ENCODE peak calls at places on chromosomes 11 and 22, in five cellular contexts. V is heart left ventricle, H is progenitor cell of endocrine pancreas, B is cardiac fibroblast, U is body of pancreas. Q is an unnamed sample.

GRCh38 chr11:134626032-134626431 is 214.0 kb upstream of the B3GAT1 start:
- DNase-seq in V (no peak), H (no peak), B (no peak), U (no peak), Q (no peak)

GRCh38 chr22:43826142-43827093 is 14.3 kb upstream of the EFCAB6 start:
- DNase-seq in V (no peak), H (no peak), B (peak), U (peak), Q (peak)

GRCh38 chr11:125376856-125377255 is 119.2 kb downstream of the FEZ1 start:
- DNase-seq in V (peak), H (no peak), B (no peak), U (no peak), Q (peak)

GRCh38 chr11:70952171-70952570 is 300.2 kb downstream of the SHANK2 start:
- DNase-seq in V (no peak), H (no peak), B (no peak), U (no peak), Q (no peak)

GRCh38 chr11:10483584-10483983 is 28.5 kb downstream of the AMPD3 start:
- DNase-seq in V (no peak), H (no peak), B (no peak), U (no peak), Q (no peak)

GRCh38 chr11:10899542-10899830 is 41.6 kb upstream of the ZBED5 start:
- DNase-seq in V (peak), H (no peak), B (no peak), U (no peak), Q (peak)

GRCh38 chr22:41900652-41901312 is 14.1 kb downstream of the SHISA8 start:
- DNase-seq in V (peak), H (no peak), B (no peak), U (no peak), Q (no peak)

GRCh38 chr11:128734439-128735224 is 40.8 kb downstream of the FLI1 start:
- DNase-seq in V (peak), H (no peak), B (no peak), U (no peak), Q (no peak)

GRCh38 chr11:67311556-67312082 is 8.3 kb downstream of the SSH3 start:
- DNase-seq in V (no peak), H (no peak), B (no peak), U (no peak), Q (no peak)

GRCh38 chr22:17384612-17385345 is 15.5 kb downstream of the CECR2 start:
- DNase-seq in V (no peak), H (no peak), B (no peak), U (no peak), Q (no peak)

GRCh38 chr11:77967121-77967520 is 27.3 kb downstream of the INTS4 start:
- DNase-seq in V (no peak), H (no peak), B (no peak), U (no peak), Q (no peak)

GRCh38 chr11:76246271-76246933 is 40.1 kb upstream of the WNT11 start:
- DNase-seq in V (no peak), H (no peak), B (no peak), U (no peak), Q (no peak)

GRCh38 chr11:130369141-130369691 is 54.5 kb upstream of the ZBTB44 start:
- DNase-seq in V (no peak), H (no peak), B (no peak), U (no peak), Q (no peak)

GRCh38 chr11:44327730-44328691 is 18.1 kb upstream of the ALX4 start:
- DNase-seq in V (no peak), H (no peak), B (no peak), U (no peak), Q (no peak)

GRCh38 chr11:6799402-6799801 is at the start of gene OR6A2:
- DNase-seq in V (no peak), H (no peak), B (no peak), U (no peak), Q (no peak)

GRCh38 chr11:128095459-128096096 is 491.8 kb downstream of the ETS1 start:
- DNase-seq in V (no peak), H (no peak), B (peak), U (no peak), Q (peak)

GRCh38 chr11:67387074-67387473 is 4.7 kb upstream of the RAD9A start:
- DNase-seq in V (no peak), H (no peak), B (no peak), U (no peak), Q (no peak)

GRCh38 chr11:108938604-108939003 is 273.7 kb downstream of the DDX10 start:
- DNase-seq in V (no peak), H (no peak), B (peak), U (no peak), Q (no peak)

GRCh38 chr11:45828996-45829395 is 18.3 kb upstream of the CRY2 start:
- DNase-seq in V (no peak), H (no peak), B (no peak), U (no peak), Q (no peak)

GRCh38 chr11:125275905-125276634 is 111.5 kb downstream of the PKNOX2 start:
- DNase-seq in V (no peak), H (no peak), B (peak), U (no peak), Q (peak)

GRCh38 chr11:15671216-15671615 is 556.5 kb downstream of the INSC start:
- DNase-seq in V (no peak), H (no peak), B (no peak), U (no peak), Q (no peak)

GRCh38 chr11:108654994-108655631 is 9.8 kb upstream of the DDX10 start:
- DNase-seq in V (no peak), H (no peak), B (peak), U (peak), Q (peak)

GRCh38 chr22:41561335-41561734 is 525 bp downstream of the CSDC2 start:
- DNase-seq in V (peak), H (no peak), B (no peak), U (no peak), Q (no peak)

GRCh38 chr11:121544956-121545355 is 92.2 kb upstream of the SORL1-AS1 start:
- DNase-seq in V (no peak), H (no peak), B (no peak), U (no peak), Q (no peak)

GRCh38 chr22:49735411-49736311 is 92.0 kb downstream of the BRD1 start:
- DNase-seq in V (peak), H (peak), B (peak), U (no peak), Q (no peak)

GRCh38 chr11:35223429-35223828 is 84.5 kb downstream of the CD44 start:
- DNase-seq in V (no peak), H (no peak), B (peak), U (no peak), Q (no peak)

GRCh38 chr11:46991391-46991790 is 54.8 kb downstream of the CSTPP1 start:
- DNase-seq in V (no peak), H (no peak), B (no peak), U (no peak), Q (no peak)

GRCh38 chr11:85694385-85694980 is 8.5 kb upstream of the CCDC89 start:
- DNase-seq in V (no peak), H (no peak), B (peak), U (no peak), Q (peak)

GRCh38 chr11:93983542-93984204 is 37.5 kb upstream of the HEPHL1 start:
- DNase-seq in V (no peak), H (no peak), B (no peak), U (no peak), Q (no peak)

GRCh38 chr11:61775606-61776554 is 16.5 kb downstream of the TMEM258 start:
- DNase-seq in V (no peak), H (no peak), B (no peak), U (no peak), Q (no peak)

GRCh38 chr22:45469573-45470383 is 32.9 kb upstream of the FBLN1 start:
- DNase-seq in V (no peak), H (no peak), B (peak), U (no peak), Q (peak)

GRCh38 chr11:64090811-64091516 is 55.2 kb downstream of the FLRT1 start:
- DNase-seq in V (no peak), H (no peak), B (peak), U (no peak), Q (peak)

GRCh38 chr11:67376873-67377808 is 3.7 kb upstream of the CLCF1 start:
- DNase-seq in V (no peak), H (no peak), B (no peak), U (no peak), Q (no peak)

GRCh38 chr22:49925525-49926128 is 7.2 kb downstream of the CRELD2 start:
- DNase-seq in V (no peak), H (no peak), B (no peak), U (no peak), Q (no peak)

GRCh38 chr22:37675930-37676571 is 615 bp downstream of the LGALS1 start:
- DNase-seq in V (peak), H (no peak), B (peak), U (peak), Q (peak)

GRCh38 chr11:127677813-127678212 is 677.2 kb upstream of the KIRREL3 start:
- DNase-seq in V (no peak), H (no peak), B (no peak), U (no peak), Q (no peak)

DNA sequence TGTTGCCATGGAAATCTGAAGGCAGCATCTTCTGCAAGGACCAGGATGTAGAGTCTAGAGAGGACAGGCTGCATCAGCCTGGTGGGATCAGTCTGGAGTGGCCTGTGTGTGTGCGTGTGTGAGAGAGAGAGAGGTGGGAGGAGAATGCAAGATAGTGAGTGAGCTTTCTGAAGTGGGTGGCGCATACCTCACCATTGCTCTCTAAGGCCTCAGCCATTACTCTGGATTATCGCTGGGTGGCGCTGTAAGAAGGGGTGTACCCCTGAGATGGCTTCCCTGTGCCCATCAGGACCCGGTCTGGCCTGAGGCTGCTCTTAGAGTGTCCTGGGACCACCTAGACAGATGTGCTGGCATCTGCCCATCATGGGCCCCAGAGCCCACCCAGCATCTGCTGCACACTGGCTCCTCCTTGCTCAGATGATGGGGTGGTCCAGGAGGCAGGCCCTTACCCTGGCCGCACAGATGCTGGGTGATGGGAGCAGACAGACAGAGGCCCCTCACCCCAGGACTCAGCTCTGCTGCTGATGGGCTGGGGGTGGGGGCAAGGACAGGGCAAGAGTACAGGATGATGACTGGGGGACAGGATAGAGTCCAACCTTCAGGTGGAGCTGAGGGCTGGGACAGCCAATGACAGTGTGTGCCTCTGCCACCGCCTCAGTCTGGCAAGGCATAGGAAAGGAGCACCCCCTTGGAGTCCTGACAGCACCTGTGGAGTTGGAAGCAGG is 25.7 kb upstream of the TUB start:
- DNase-seq in V (no peak), H (no peak), B (no peak), U (no peak), Q (no peak)
- TF ChIP-seq CTCF in V (no peak), H (peak), B (peak), U (no peak), Q (peak)

DNA sequence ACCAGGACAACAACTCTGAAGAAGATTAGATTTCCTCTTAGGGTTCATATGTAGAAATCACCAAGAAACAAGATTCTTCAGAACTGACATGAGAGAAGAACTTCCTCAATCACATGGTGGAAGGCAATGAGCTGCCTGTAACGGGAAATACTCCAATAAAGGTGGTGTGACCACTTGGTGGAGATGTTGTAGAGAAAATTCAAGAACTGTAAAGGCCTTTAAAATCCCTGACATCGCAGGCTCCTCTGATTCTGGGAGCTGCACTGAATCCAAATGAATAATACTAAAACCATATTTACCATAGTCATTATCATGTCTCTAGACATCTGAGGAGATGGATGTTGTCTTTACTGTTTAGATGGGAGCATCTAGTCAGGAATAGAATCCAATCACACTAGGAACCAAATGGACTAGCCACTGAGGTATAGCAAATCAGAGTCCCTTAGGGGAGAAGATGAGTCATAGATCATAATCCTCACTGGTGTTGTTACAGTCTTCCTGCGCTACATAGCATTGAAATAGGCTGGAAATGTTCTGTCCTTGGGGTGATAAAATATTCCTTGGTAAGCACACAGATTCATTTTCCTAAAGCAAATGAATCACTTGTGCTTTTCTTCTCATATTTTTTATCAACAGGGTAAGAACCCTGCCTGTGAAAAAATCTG is 321.6 kb upstream of the TENM4 start:
- DNase-seq in V (no peak), H (no peak), B (no peak), U (no peak), Q (peak)
- TF ChIP-seq CTCF in V (no peak), H (peak), B (no peak), U (no peak), Q (no peak)

GRCh38 chr22:30238661-30239420 is 7.7 kb downstream of the LIF start:
- DNase-seq in V (peak), H (no peak), B (peak), U (no peak), Q (no peak)
- TF ChIP-seq CTCF in V (no peak), H (no peak), B (no peak), U (no peak), Q (no peak)

DNA sequence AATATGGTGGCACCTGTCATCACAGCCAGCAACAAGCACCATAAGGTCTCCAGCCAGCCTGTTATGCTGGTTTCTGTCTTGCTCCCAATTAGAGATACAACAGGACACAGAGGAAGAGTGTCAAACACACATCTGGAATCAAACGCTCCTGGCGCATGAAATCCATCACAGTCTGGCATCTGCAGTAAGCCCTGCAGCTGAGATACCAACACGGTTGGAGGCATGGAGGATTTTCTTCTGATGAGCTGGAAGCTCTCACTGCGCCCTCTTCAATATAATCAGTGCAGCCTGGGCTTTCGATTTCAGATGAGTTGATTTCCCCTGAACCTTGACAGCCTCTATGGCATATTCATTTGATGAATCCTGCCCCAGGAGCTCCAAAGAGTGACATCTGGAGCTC is 27.8 kb upstream of the CARS1 start:
- DNase-seq in V (no peak), H (no peak), B (no peak), U (no peak), Q (no peak)
- TF ChIP-seq CTCF in V (no peak), H (no peak), B (no peak), U (no peak), Q (no peak)

GRCh38 chr11:122877732-122878131 is 4.8 kb upstream of the JHY start:
- DNase-seq in V (no peak), H (no peak), B (no peak), U (no peak), Q (no peak)

GRCh38 chr11:122882809-122883681 is 486 bp downstream of the JHY start:
- DNase-seq in V (peak), H (peak), B (peak), U (peak), Q (peak)

GRCh38 chr11:122882189-122882808 is at the start of gene JHY:
- DNase-seq in V (no peak), H (no peak), B (peak), U (no peak), Q (no peak)

GRCh38 chr11:122883682-122883981 is 1.1 kb downstream of the JHY start:
- DNase-seq in V (no peak), H (no peak), B (no peak), U (no peak), Q (no peak)

GRCh38 chr11:122879785-122880184 is 2.8 kb upstream of the JHY start:
- DNase-seq in V (no peak), H (no peak), B (no peak), U (no peak), Q (no peak)
- TF ChIP-seq CTCF in V (no peak), H (peak), B (no peak), U (no peak), Q (no peak)

GRCh38 chr11:48169259-48169658 is 47.4 kb upstream of the OR4B1 start:
- DNase-seq in V (no peak), H (no peak), B (no peak), U (no peak), Q (no peak)

GRCh38 chr11:48170176-48170839 is 46.3 kb upstream of the OR4B1 start:
- DNase-seq in V (peak), H (no peak), B (peak), U (no peak), Q (no peak)

GRCh38 chr11:48169706-48170105 is 46.9 kb upstream of the OR4B1 start:
- DNase-seq in V (peak), H (no peak), B (peak), U (no peak), Q (no peak)

GRCh38 chr11:48168815-48169214 is 47.8 kb upstream of the OR4B1 start:
- DNase-seq in V (no peak), H (no peak), B (no peak), U (no peak), Q (no peak)

GRCh38 chr11:48170840-48171233 is 45.8 kb upstream of the OR4B1 start:
- DNase-seq in V (no peak), H (no peak), B (peak), U (no peak), Q (no peak)
- TF ChIP-seq CTCF in V (no peak), H (no peak), B (no peak), U (no peak), Q (no peak)